ENCODE peak calls at places on chromosomes 5 and 9, in six cellular contexts. One of them, this sample, is unnamed.

GRCh38 chr9:38362912-38363588 is 29.5 kb upstream of the ALDH1B1 start:
- DNase-seq in mucosa of gallbladder: peak; percentile 46
- DNase-seq in AG08395: peak; percentile 84
- DNase-seq in CD8-positive, alpha-beta memory T cell: no peak
- DNase-seq in GM04503: peak; percentile 55
- DNase-seq in iris pigment epithelial cell: peak; percentile 81
- DNase-seq in this sample: peak; percentile 91

GRCh38 chr9:86494644-86495081 is 140.5 kb upstream of the TUT7 start:
- DNase-seq in mucosa of gallbladder: no peak
- DNase-seq in AG08395: peak; percentile 69
- DNase-seq in CD8-positive, alpha-beta memory T cell: no peak
- DNase-seq in GM04503: peak; percentile 64
- DNase-seq in iris pigment epithelial cell: peak; percentile 78
- DNase-seq in this sample: no peak

GRCh38 chr9:114258866-114259799 is 63.8 kb upstream of the ORM1 start:
- DNase-seq in mucosa of gallbladder: no peak
- DNase-seq in AG08395: no peak
- DNase-seq in CD8-positive, alpha-beta memory T cell: no peak
- DNase-seq in GM04503: no peak
- DNase-seq in iris pigment epithelial cell: no peak
- DNase-seq in this sample: no peak

GRCh38 chr5:132831095-132831860 is 831 bp upstream of the SHROOM1 start:
- DNase-seq in mucosa of gallbladder: no peak
- DNase-seq in AG08395: no peak
- DNase-seq in CD8-positive, alpha-beta memory T cell: no peak
- DNase-seq in GM04503: no peak
- DNase-seq in iris pigment epithelial cell: no peak
- DNase-seq in this sample: no peak

GRCh38 chr9:92141144-92142129 is 26.2 kb upstream of the SPTLC1 start:
- DNase-seq in mucosa of gallbladder: no peak
- DNase-seq in AG08395: peak; percentile 26
- DNase-seq in CD8-positive, alpha-beta memory T cell: no peak
- DNase-seq in GM04503: no peak
- DNase-seq in iris pigment epithelial cell: peak; percentile 55
- DNase-seq in this sample: peak; percentile 73

GRCh38 chr9:6646028-6646636 is 603 bp upstream of the GLDC start:
- DNase-seq in mucosa of gallbladder: no peak
- DNase-seq in AG08395: no peak
- DNase-seq in CD8-positive, alpha-beta memory T cell: no peak
- DNase-seq in GM04503: no peak
- DNase-seq in iris pigment epithelial cell: no peak
- DNase-seq in this sample: peak; percentile 6

GRCh38 chr5:1555011-1555807 is 31.4 kb upstream of the LPCAT1 start:
- DNase-seq in mucosa of gallbladder: peak; percentile 83
- DNase-seq in AG08395: peak; percentile 89
- DNase-seq in CD8-positive, alpha-beta memory T cell: no peak
- DNase-seq in GM04503: peak; percentile 65
- DNase-seq in iris pigment epithelial cell: peak; percentile 51
- DNase-seq in this sample: peak; percentile 88

GRCh38 chr5:31390256-31390655 is 141.6 kb downstream of the DROSHA start:
- DNase-seq in mucosa of gallbladder: no peak
- DNase-seq in AG08395: no peak
- DNase-seq in CD8-positive, alpha-beta memory T cell: no peak
- DNase-seq in GM04503: no peak
- DNase-seq in iris pigment epithelial cell: no peak
- DNase-seq in this sample: no peak

This sample was measured in adipocyte.